ENCODE peak calls at places on chromosomes 3 and 15, in seven cellular contexts. One of them, this sample, is unnamed.

GRCh38 chr15:70299931-70300858 is 202.5 kb upstream of the TLE3 start:
- DNase-seq in posterior vena cava: no peak
- DNase-seq in HL-60: no peak
- DNase-seq in iris pigment epithelial cell: no peak
- DNase-seq in NCI-H187 treated with DMSO at 0.1 percent for 48 hours: peak; percentile 69
- DNase-seq in heart left ventricle: no peak
- DNase-seq in activated CD8-positive, alpha-beta memory T cell treated with anti-CD3 and anti-CD28 coated beads, Interleukin-2, amount 50 U/mL, for 4 hours: peak; percentile 73
- DNase-seq in this sample: no peak

GRCh38 chr15:91338763-91339162 is 238.7 kb downstream of the SV2B start:
- DNase-seq in HL-60: no peak
- DNase-seq in iris pigment epithelial cell: peak; percentile 14
- DNase-seq in heart left ventricle: no peak
- DNase-seq in NCI-H187 treated with DMSO at 0.1 percent for 48 hours: no peak
- DNase-seq in activated CD8-positive, alpha-beta memory T cell treated with anti-CD3 and anti-CD28 coated beads, Interleukin-2, amount 50 U/mL, for 4 hours: no peak
- DNase-seq in posterior vena cava: no peak
- DNase-seq in this sample: no peak

GRCh38 chr3:161104561-161105551 is at the start of gene B3GALNT1:
- DNase-seq in NCI-H187 treated with DMSO at 0.1 percent for 48 hours: no peak
- DNase-seq in heart left ventricle: peak; percentile 78
- DNase-seq in posterior vena cava: peak; percentile 81
- DNase-seq in activated CD8-positive, alpha-beta memory T cell treated with anti-CD3 and anti-CD28 coated beads, Interleukin-2, amount 50 U/mL, for 4 hours: peak; percentile 23
- DNase-seq in HL-60: no peak
- DNase-seq in iris pigment epithelial cell: peak; percentile 48
- DNase-seq in this sample: no peak

GRCh38 chr3:16388850-16389411 is 123.9 kb downstream of the OXNAD1 start:
- DNase-seq in posterior vena cava: no peak
- DNase-seq in heart left ventricle: no peak
- DNase-seq in iris pigment epithelial cell: no peak
- DNase-seq in NCI-H187 treated with DMSO at 0.1 percent for 48 hours: no peak
- DNase-seq in HL-60: no peak
- DNase-seq in activated CD8-positive, alpha-beta memory T cell treated with anti-CD3 and anti-CD28 coated beads, Interleukin-2, amount 50 U/mL, for 4 hours: no peak
- DNase-seq in this sample: no peak

GRCh38 chr15:35784745-35785144 is 238.8 kb upstream of the DPH6 start:
- DNase-seq in posterior vena cava: no peak
- DNase-seq in heart left ventricle: no peak
- DNase-seq in HL-60: no peak
- DNase-seq in activated CD8-positive, alpha-beta memory T cell treated with anti-CD3 and anti-CD28 coated beads, Interleukin-2, amount 50 U/mL, for 4 hours: no peak
- DNase-seq in NCI-H187 treated with DMSO at 0.1 percent for 48 hours: peak; percentile 52
- DNase-seq in iris pigment epithelial cell: peak; percentile 14
- DNase-seq in this sample: no peak

GRCh38 chr3:40780341-40780800 is 255.6 kb downstream of the ZNF621 start:
- DNase-seq in iris pigment epithelial cell: peak; percentile 62
- DNase-seq in NCI-H187 treated with DMSO at 0.1 percent for 48 hours: peak; percentile 1
- DNase-seq in activated CD8-positive, alpha-beta memory T cell treated with anti-CD3 and anti-CD28 coated beads, Interleukin-2, amount 50 U/mL, for 4 hours: no peak
- DNase-seq in HL-60: no peak
- DNase-seq in heart left ventricle: peak; percentile 86
- DNase-seq in posterior vena cava: peak; percentile 94
- DNase-seq in this sample: no peak

GRCh38 chr3:155292133-155292532 is 1.4 kb downstream of the STRIT1 start:
- DNase-seq in heart left ventricle: no peak
- DNase-seq in HL-60: no peak
- DNase-seq in activated CD8-positive, alpha-beta memory T cell treated with anti-CD3 and anti-CD28 coated beads, Interleukin-2, amount 50 U/mL, for 4 hours: no peak
- DNase-seq in NCI-H187 treated with DMSO at 0.1 percent for 48 hours: no peak
- DNase-seq in posterior vena cava: no peak
- DNase-seq in iris pigment epithelial cell: peak; percentile 66
- DNase-seq in this sample: no peak

GRCh38 chr3:188026191-188026968 is 127.6 kb upstream of the LPP start:
- DNase-seq in posterior vena cava: no peak
- DNase-seq in NCI-H187 treated with DMSO at 0.1 percent for 48 hours: no peak
- DNase-seq in activated CD8-positive, alpha-beta memory T cell treated with anti-CD3 and anti-CD28 coated beads, Interleukin-2, amount 50 U/mL, for 4 hours: no peak
- DNase-seq in iris pigment epithelial cell: no peak
- DNase-seq in heart left ventricle: no peak
- DNase-seq in HL-60: no peak
- DNase-seq in this sample: no peak

GRCh38 chr3:60046212-60046611 is 996.4 kb upstream of the CFAP20DC start:
- DNase-seq in HL-60: no peak
- DNase-seq in iris pigment epithelial cell: no peak
- DNase-seq in posterior vena cava: no peak
- DNase-seq in NCI-H187 treated with DMSO at 0.1 percent for 48 hours: no peak
- DNase-seq in heart left ventricle: no peak
- DNase-seq in activated CD8-positive, alpha-beta memory T cell treated with anti-CD3 and anti-CD28 coated beads, Interleukin-2, amount 50 U/mL, for 4 hours: no peak
- DNase-seq in this sample: no peak

GRCh38 chr3:28050895-28051294 is 190.5 kb upstream of the CMC1 start:
- DNase-seq in HL-60: peak; percentile 31
- DNase-seq in heart left ventricle: no peak
- DNase-seq in activated CD8-positive, alpha-beta memory T cell treated with anti-CD3 and anti-CD28 coated beads, Interleukin-2, amount 50 U/mL, for 4 hours: peak; percentile 39
- DNase-seq in NCI-H187 treated with DMSO at 0.1 percent for 48 hours: no peak
- DNase-seq in posterior vena cava: no peak
- DNase-seq in iris pigment epithelial cell: peak; percentile 21
- DNase-seq in this sample: peak; percentile 22

GRCh38 chr15:51775967-51776816 is 24.8 kb downstream of the TMOD2 start:
- DNase-seq in NCI-H187 treated with DMSO at 0.1 percent for 48 hours: no peak
- DNase-seq in posterior vena cava: no peak
- DNase-seq in HL-60: peak; percentile 59
- DNase-seq in activated CD8-positive, alpha-beta memory T cell treated with anti-CD3 and anti-CD28 coated beads, Interleukin-2, amount 50 U/mL, for 4 hours: peak; percentile 51
- DNase-seq in iris pigment epithelial cell: peak; percentile 64
- DNase-seq in heart left ventricle: no peak
- DNase-seq in this sample: peak; percentile 58

GRCh38 chr3:108225221-108225620 is 3.0 kb upstream of the IFT57 start:
- DNase-seq in heart left ventricle: no peak
- DNase-seq in HL-60: no peak
- DNase-seq in iris pigment epithelial cell: no peak
- DNase-seq in activated CD8-positive, alpha-beta memory T cell treated with anti-CD3 and anti-CD28 coated beads, Interleukin-2, amount 50 U/mL, for 4 hours: no peak
- DNase-seq in NCI-H187 treated with DMSO at 0.1 percent for 48 hours: no peak
- DNase-seq in posterior vena cava: no peak
- DNase-seq in this sample: no peak

GRCh38 chr3:181913254-181913653 is 201.5 kb downstream of the SOX2 start:
- DNase-seq in posterior vena cava: no peak
- DNase-seq in NCI-H187 treated with DMSO at 0.1 percent for 48 hours: no peak
- DNase-seq in heart left ventricle: no peak
- DNase-seq in iris pigment epithelial cell: no peak
- DNase-seq in HL-60: no peak
- DNase-seq in activated CD8-positive, alpha-beta memory T cell treated with anti-CD3 and anti-CD28 coated beads, Interleukin-2, amount 50 U/mL, for 4 hours: no peak
- DNase-seq in this sample: no peak

GRCh38 chr3:98921957-98922356 is 20.5 kb upstream of the DCBLD2 start:
- DNase-seq in activated CD8-positive, alpha-beta memory T cell treated with anti-CD3 and anti-CD28 coated beads, Interleukin-2, amount 50 U/mL, for 4 hours: no peak
- DNase-seq in NCI-H187 treated with DMSO at 0.1 percent for 48 hours: no peak
- DNase-seq in HL-60: no peak
- DNase-seq in posterior vena cava: no peak
- DNase-seq in heart left ventricle: no peak
- DNase-seq in iris pigment epithelial cell: no peak
- DNase-seq in this sample: no peak

GRCh38 chr15:65623103-65623502 is 1.4 kb downstream of the SLC24A1 start:
- DNase-seq in heart left ventricle: no peak
- DNase-seq in posterior vena cava: no peak
- DNase-seq in iris pigment epithelial cell: no peak
- DNase-seq in HL-60: no peak
- DNase-seq in activated CD8-positive, alpha-beta memory T cell treated with anti-CD3 and anti-CD28 coated beads, Interleukin-2, amount 50 U/mL, for 4 hours: no peak
- DNase-seq in NCI-H187 treated with DMSO at 0.1 percent for 48 hours: no peak
- DNase-seq in this sample: no peak

GRCh38 chr3:44886561-44886960 is 12.2 kb downstream of the TGM4 start:
- DNase-seq in posterior vena cava: no peak
- DNase-seq in HL-60: no peak
- DNase-seq in heart left ventricle: no peak
- DNase-seq in iris pigment epithelial cell: no peak
- DNase-seq in activated CD8-positive, alpha-beta memory T cell treated with anti-CD3 and anti-CD28 coated beads, Interleukin-2, amount 50 U/mL, for 4 hours: no peak
- DNase-seq in NCI-H187 treated with DMSO at 0.1 percent for 48 hours: no peak
- DNase-seq in this sample: no peak

GRCh38 chr15:42133356-42133755 is 23.1 kb downstream of the PLA2G4F start:
- DNase-seq in activated CD8-positive, alpha-beta memory T cell treated with anti-CD3 and anti-CD28 coated beads, Interleukin-2, amount 50 U/mL, for 4 hours: no peak
- DNase-seq in posterior vena cava: no peak
- DNase-seq in iris pigment epithelial cell: no peak
- DNase-seq in HL-60: no peak
- DNase-seq in heart left ventricle: no peak
- DNase-seq in NCI-H187 treated with DMSO at 0.1 percent for 48 hours: no peak
- DNase-seq in this sample: no peak

GRCh38 chr3:149003653-149004305 is 12.4 kb downstream of the GYG1 start:
- DNase-seq in HL-60: no peak
- DNase-seq in activated CD8-positive, alpha-beta memory T cell treated with anti-CD3 and anti-CD28 coated beads, Interleukin-2, amount 50 U/mL, for 4 hours: peak; percentile 20
- DNase-seq in NCI-H187 treated with DMSO at 0.1 percent for 48 hours: no peak
- DNase-seq in posterior vena cava: no peak
- DNase-seq in iris pigment epithelial cell: peak; percentile 27
- DNase-seq in heart left ventricle: no peak
- DNase-seq in this sample: no peak

GRCh38 chr15:81106560-81106959 is 27.5 kb upstream of the CFAP161 start:
- DNase-seq in NCI-H187 treated with DMSO at 0.1 percent for 48 hours: peak; percentile 7
- DNase-seq in posterior vena cava: no peak
- DNase-seq in heart left ventricle: no peak
- DNase-seq in HL-60: peak; percentile 39
- DNase-seq in iris pigment epithelial cell: peak; percentile 83
- DNase-seq in activated CD8-positive, alpha-beta memory T cell treated with anti-CD3 and anti-CD28 coated beads, Interleukin-2, amount 50 U/mL, for 4 hours: peak; percentile 47
- DNase-seq in this sample: peak; percentile 61

GRCh38 chr3:66362541-66362941 is 138.3 kb downstream of the LRIG1 start:
- DNase-seq in NCI-H187 treated with DMSO at 0.1 percent for 48 hours: no peak
- DNase-seq in heart left ventricle: no peak
- DNase-seq in HL-60: no peak
- DNase-seq in activated CD8-positive, alpha-beta memory T cell treated with anti-CD3 and anti-CD28 coated beads, Interleukin-2, amount 50 U/mL, for 4 hours: no peak
- DNase-seq in posterior vena cava: no peak
- DNase-seq in iris pigment epithelial cell: peak; percentile 87
- DNase-seq in this sample: no peak

GRCh38 chr3:58586776-58587192 is 9.6 kb upstream of the FAM107A start:
- DNase-seq in HL-60: no peak
- DNase-seq in iris pigment epithelial cell: no peak
- DNase-seq in heart left ventricle: no peak
- DNase-seq in activated CD8-positive, alpha-beta memory T cell treated with anti-CD3 and anti-CD28 coated beads, Interleukin-2, amount 50 U/mL, for 4 hours: no peak
- DNase-seq in posterior vena cava: peak; percentile 80
- DNase-seq in NCI-H187 treated with DMSO at 0.1 percent for 48 hours: no peak
- DNase-seq in this sample: no peak

GRCh38 chr3:113247051-113247450 is 35.7 kb downstream of the BOC start:
- DNase-seq in iris pigment epithelial cell: no peak
- DNase-seq in HL-60: no peak
- DNase-seq in NCI-H187 treated with DMSO at 0.1 percent for 48 hours: no peak
- DNase-seq in heart left ventricle: no peak
- DNase-seq in activated CD8-positive, alpha-beta memory T cell treated with anti-CD3 and anti-CD28 coated beads, Interleukin-2, amount 50 U/mL, for 4 hours: no peak
- DNase-seq in posterior vena cava: no peak
- DNase-seq in this sample: no peak

GRCh38 chr3:44284949-44285348 is 43.3 kb downstream of the TOPAZ1 start:
- DNase-seq in activated CD8-positive, alpha-beta memory T cell treated with anti-CD3 and anti-CD28 coated beads, Interleukin-2, amount 50 U/mL, for 4 hours: no peak
- DNase-seq in heart left ventricle: no peak
- DNase-seq in posterior vena cava: no peak
- DNase-seq in iris pigment epithelial cell: no peak
- DNase-seq in HL-60: no peak
- DNase-seq in NCI-H187 treated with DMSO at 0.1 percent for 48 hours: no peak
- DNase-seq in this sample: no peak